ENCODE peak calls at places on chromosome 16, in four cellular contexts. One of them, this sample, is unnamed.

GRCh38 chr16:28935924-28936783 is 4.4 kb downstream of the CD19 start:
- DNase-seq in CD4-positive, alpha-beta T cell: peak
- DNase-seq in left ventricle myocardium inferior: peak
- DNase-seq in prostate gland: peak
- DNase-seq in this sample: peak

GRCh38 chr16:49639739-49640388 is 216.0 kb downstream of the ZNF423 start:
- DNase-seq in CD4-positive, alpha-beta T cell: no peak
- DNase-seq in left ventricle myocardium inferior: peak
- DNase-seq in prostate gland: no peak
- DNase-seq in this sample: peak

GRCh38 chr16:20928774-20929411 is 28.3 kb downstream of the LYRM1 start:
- DNase-seq in CD4-positive, alpha-beta T cell: no peak
- DNase-seq in left ventricle myocardium inferior: no peak
- DNase-seq in prostate gland: no peak
- DNase-seq in this sample: peak

GRCh38 chr16:79632289-79632688 is 31.8 kb upstream of the MAF start:
- DNase-seq in CD4-positive, alpha-beta T cell: no peak
- DNase-seq in left ventricle myocardium inferior: no peak
- DNase-seq in prostate gland: no peak
- DNase-seq in this sample: no peak

GRCh38 chr16:15907863-15908478 is 19.6 kb upstream of the CEP20 start:
- DNase-seq in CD4-positive, alpha-beta T cell: no peak
- DNase-seq in left ventricle myocardium inferior: no peak
- DNase-seq in prostate gland: no peak
- DNase-seq in this sample: no peak

GRCh38 chr16:1183235-1183907 is 30.5 kb downstream of the CACNA1H start:
- DNase-seq in CD4-positive, alpha-beta T cell: no peak
- DNase-seq in left ventricle myocardium inferior: peak
- DNase-seq in prostate gland: no peak
- DNase-seq in this sample: peak

GRCh38 chr16:23682181-23682580 is 3.5 kb downstream of the PLK1 start:
- DNase-seq in CD4-positive, alpha-beta T cell: no peak
- DNase-seq in left ventricle myocardium inferior: no peak
- DNase-seq in prostate gland: no peak
- DNase-seq in this sample: peak

GRCh38 chr16:57000271-57001025 is 11.1 kb downstream of the NLRC5 start:
- DNase-seq in CD4-positive, alpha-beta T cell: no peak
- DNase-seq in left ventricle myocardium inferior: peak
- DNase-seq in prostate gland: no peak
- DNase-seq in this sample: peak

GRCh38 chr16:88649924-88650748 is 717 bp downstream of the CYBA start:
- DNase-seq in CD4-positive, alpha-beta T cell: no peak
- DNase-seq in left ventricle myocardium inferior: peak
- DNase-seq in prostate gland: no peak
- DNase-seq in this sample: no peak

GRCh38 chr16:77434365-77435239 is at the start of gene ADAMTS18:
- DNase-seq in CD4-positive, alpha-beta T cell: no peak
- DNase-seq in left ventricle myocardium inferior: no peak
- DNase-seq in prostate gland: no peak
- DNase-seq in this sample: no peak

GRCh38 chr16:28905229-28905754 is 19.7 kb downstream of the RABEP2 start:
- DNase-seq in CD4-positive, alpha-beta T cell: no peak
- DNase-seq in left ventricle myocardium inferior: no peak
- DNase-seq in prostate gland: no peak
- DNase-seq in this sample: no peak

GRCh38 chr16:57569306-57569946 is 27.0 kb downstream of the ADGRG5 start:
- DNase-seq in CD4-positive, alpha-beta T cell: no peak
- DNase-seq in left ventricle myocardium inferior: no peak
- DNase-seq in prostate gland: no peak
- DNase-seq in this sample: no peak

GRCh38 chr16:66508261-66508913 is 41.5 kb downstream of the TK2 start:
- DNase-seq in CD4-positive, alpha-beta T cell: no peak
- DNase-seq in left ventricle myocardium inferior: no peak
- DNase-seq in prostate gland: peak
- DNase-seq in this sample: peak

GRCh38 chr16:76235426-76235825 is 41.8 kb upstream of the CNTNAP4 start:
- DNase-seq in CD4-positive, alpha-beta T cell: no peak
- DNase-seq in left ventricle myocardium inferior: no peak
- DNase-seq in prostate gland: no peak
- DNase-seq in this sample: no peak

GRCh38 chr16:5557448-5557847 is 459.9 kb upstream of the EEF2KMT start:
- DNase-seq in CD4-positive, alpha-beta T cell: no peak
- DNase-seq in left ventricle myocardium inferior: no peak
- DNase-seq in prostate gland: no peak
- DNase-seq in this sample: no peak

GRCh38 chr16:75379339-75379738 is 54.0 kb downstream of the CFDP1 start:
- DNase-seq in CD4-positive, alpha-beta T cell: no peak
- DNase-seq in left ventricle myocardium inferior: no peak
- DNase-seq in prostate gland: no peak
- DNase-seq in this sample: no peak

GRCh38 chr16:30944352-30944751 is 4.5 kb upstream of the ORAI3 start:
- DNase-seq in CD4-positive, alpha-beta T cell: no peak
- DNase-seq in left ventricle myocardium inferior: no peak
- DNase-seq in prostate gland: no peak
- DNase-seq in this sample: no peak

GRCh38 chr16:12362482-12363458 is 386.2 kb downstream of the SNX29 start:
- DNase-seq in CD4-positive, alpha-beta T cell: no peak
- DNase-seq in left ventricle myocardium inferior: peak
- DNase-seq in prostate gland: no peak
- DNase-seq in this sample: peak

GRCh38 chr16:7086842-7087616 is 245.6 kb upstream of the RBFOX1 start:
- DNase-seq in CD4-positive, alpha-beta T cell: no peak
- DNase-seq in left ventricle myocardium inferior: peak
- DNase-seq in prostate gland: no peak
- DNase-seq in this sample: no peak

GRCh38 chr16:49428808-49429207 is 55.2 kb downstream of the C16orf78 start:
- DNase-seq in CD4-positive, alpha-beta T cell: no peak
- DNase-seq in left ventricle myocardium inferior: no peak
- DNase-seq in prostate gland: no peak
- DNase-seq in this sample: no peak

GRCh38 chr16:64627781-64628180 is 494.1 kb downstream of the CDH11 start:
- DNase-seq in CD4-positive, alpha-beta T cell: no peak
- DNase-seq in left ventricle myocardium inferior: peak
- DNase-seq in prostate gland: no peak
- DNase-seq in this sample: no peak

GRCh38 chr16:85438981-85439639 is 174.0 kb upstream of the GSE1 start:
- DNase-seq in CD4-positive, alpha-beta T cell: no peak
- DNase-seq in left ventricle myocardium inferior: no peak
- DNase-seq in prostate gland: no peak
- DNase-seq in this sample: no peak

GRCh38 chr16:85437161-85438052 is 175.7 kb upstream of the GSE1 start:
- DNase-seq in CD4-positive, alpha-beta T cell: no peak
- DNase-seq in left ventricle myocardium inferior: no peak
- DNase-seq in prostate gland: peak
- DNase-seq in this sample: peak

GRCh38 chr16:85436207-85436606 is 176.9 kb upstream of the GSE1 start:
- DNase-seq in CD4-positive, alpha-beta T cell: no peak
- DNase-seq in left ventricle myocardium inferior: no peak
- DNase-seq in prostate gland: no peak
- DNase-seq in this sample: peak

GRCh38 chr16:85435298-85435697 is 177.8 kb upstream of the GSE1 start:
- DNase-seq in CD4-positive, alpha-beta T cell: no peak
- DNase-seq in left ventricle myocardium inferior: no peak
- DNase-seq in prostate gland: no peak
- DNase-seq in this sample: no peak

DNA sequence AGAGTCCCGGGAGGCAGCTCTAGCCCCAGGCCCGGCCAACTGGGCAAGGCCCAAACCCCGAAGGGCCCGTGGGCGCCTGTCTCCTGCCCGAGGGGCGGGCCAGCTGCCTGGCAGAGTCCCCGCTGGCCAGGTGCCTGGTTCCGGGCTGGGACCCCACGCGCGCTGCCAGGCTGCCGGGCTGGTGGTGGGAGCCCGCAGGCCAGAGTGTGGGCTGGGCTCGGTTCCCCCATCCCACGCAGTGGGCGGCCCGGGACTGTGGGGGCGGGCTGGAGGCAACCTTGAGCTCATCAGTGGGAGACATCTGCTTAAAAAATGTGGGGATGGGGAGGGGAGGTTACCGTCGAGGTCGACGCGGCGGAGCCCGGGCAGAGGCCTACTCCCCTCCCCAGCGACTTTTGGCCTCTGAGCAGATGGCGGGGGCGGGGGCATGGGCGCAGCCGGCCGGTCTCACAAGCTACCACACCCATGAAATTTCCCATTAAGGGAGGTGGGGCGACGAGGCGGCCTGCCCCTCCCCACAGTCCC is 176.4 kb upstream of the GSE1 start:
- DNase-seq in CD4-positive, alpha-beta T cell: no peak
- DNase-seq in left ventricle myocardium inferior: no peak
- DNase-seq in prostate gland: peak
- DNase-seq in this sample: peak
- TF ChIP-seq CTCF in CD4-positive, alpha-beta T cell: no peak
- TF ChIP-seq CTCF in left ventricle myocardium inferior: no peak
- TF ChIP-seq CTCF in prostate gland: no peak
- TF ChIP-seq CTCF in this sample: no peak

GRCh38 chr16:3129137-3130131 is 5.4 kb upstream of the ZNF213 start:
- DNase-seq in CD4-positive, alpha-beta T cell: peak
- DNase-seq in left ventricle myocardium inferior: peak
- DNase-seq in prostate gland: peak
- DNase-seq in this sample: peak

GRCh38 chr16:3127745-3128144 is 7.1 kb upstream of the ZNF213 start:
- DNase-seq in CD4-positive, alpha-beta T cell: no peak
- DNase-seq in left ventricle myocardium inferior: no peak
- DNase-seq in prostate gland: no peak
- DNase-seq in this sample: no peak

GRCh38 chr16:3134338-3135119 is at the start of gene ZNF213:
- DNase-seq in CD4-positive, alpha-beta T cell: peak
- DNase-seq in left ventricle myocardium inferior: peak
- DNase-seq in prostate gland: peak
- DNase-seq in this sample: peak

GRCh38 chr16:3135120-3135715 is 389 bp downstream of the ZNF213 start:
- DNase-seq in CD4-positive, alpha-beta T cell: no peak
- DNase-seq in left ventricle myocardium inferior: no peak
- DNase-seq in prostate gland: no peak
- DNase-seq in this sample: peak

DNA sequence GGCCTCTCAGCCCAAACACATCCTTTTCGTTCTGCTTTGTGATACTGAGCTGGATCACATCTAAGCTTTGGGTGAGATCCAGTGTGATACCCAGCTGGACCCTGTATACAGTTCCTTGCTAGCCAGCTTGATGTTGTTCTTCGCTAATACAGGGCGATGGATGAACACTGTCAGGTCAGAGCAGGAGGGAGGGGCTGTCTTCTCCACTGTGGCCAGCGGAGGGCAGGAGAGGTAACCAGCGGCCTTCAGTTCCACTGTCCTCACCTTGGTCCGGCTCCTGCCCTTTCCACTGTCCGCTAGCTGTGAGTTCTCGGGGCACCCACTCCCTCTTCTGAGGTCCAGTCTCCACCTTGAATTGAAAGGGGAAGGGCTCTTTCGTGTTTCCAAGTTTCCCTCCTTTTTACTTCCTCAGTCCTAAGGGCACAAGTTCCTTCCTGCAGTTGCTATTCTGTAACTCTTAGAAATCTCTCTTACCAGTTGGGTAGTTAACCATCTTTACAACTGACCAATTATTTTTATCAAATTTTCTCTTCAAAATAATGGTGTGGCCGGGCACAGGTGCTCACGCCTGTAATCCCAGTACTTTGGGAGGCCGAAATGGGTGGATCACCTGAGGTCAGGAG is 3.0 kb upstream of the ZNF213 start:
- DNase-seq in CD4-positive, alpha-beta T cell: peak
- DNase-seq in left ventricle myocardium inferior: no peak
- DNase-seq in prostate gland: no peak
- DNase-seq in this sample: peak
- TF ChIP-seq CTCF in CD4-positive, alpha-beta T cell: peak
- TF ChIP-seq CTCF in left ventricle myocardium inferior: peak
- TF ChIP-seq CTCF in prostate gland: no peak
- TF ChIP-seq CTCF in this sample: peak

GRCh38 chr16:70790815-70791214 is 10.1 kb downstream of the VAC14 start:
- DNase-seq in CD4-positive, alpha-beta T cell: no peak
- DNase-seq in left ventricle myocardium inferior: no peak
- DNase-seq in prostate gland: no peak
- DNase-seq in this sample: no peak
- TF ChIP-seq CTCF in CD4-positive, alpha-beta T cell: no peak
- TF ChIP-seq CTCF in left ventricle myocardium inferior: no peak
- TF ChIP-seq CTCF in prostate gland: no peak
- TF ChIP-seq CTCF in this sample: no peak

GRCh38 chr16:22122239-22122638 is 29.9 kb downstream of the VWA3A start:
- DNase-seq in CD4-positive, alpha-beta T cell: no peak
- DNase-seq in left ventricle myocardium inferior: no peak
- DNase-seq in prostate gland: no peak
- DNase-seq in this sample: no peak

GRCh38 chr16:22124583-22125284 is 32.4 kb downstream of the VWA3A start:
- DNase-seq in CD4-positive, alpha-beta T cell: no peak
- DNase-seq in left ventricle myocardium inferior: no peak
- DNase-seq in prostate gland: no peak
- DNase-seq in this sample: no peak

GRCh38 chr16:22120440-22120839 is 28.1 kb downstream of the VWA3A start:
- DNase-seq in CD4-positive, alpha-beta T cell: no peak
- DNase-seq in left ventricle myocardium inferior: no peak
- DNase-seq in prostate gland: no peak
- DNase-seq in this sample: no peak

GRCh38 chr16:22123759-22124490 is 31.6 kb downstream of the VWA3A start:
- DNase-seq in CD4-positive, alpha-beta T cell: no peak
- DNase-seq in left ventricle myocardium inferior: no peak
- DNase-seq in prostate gland: no peak
- DNase-seq in this sample: no peak

GRCh38 chr16:22123146-22123545 is 30.8 kb downstream of the VWA3A start:
- DNase-seq in CD4-positive, alpha-beta T cell: no peak
- DNase-seq in left ventricle myocardium inferior: no peak
- DNase-seq in prostate gland: no peak
- DNase-seq in this sample: no peak
- TF ChIP-seq CTCF in CD4-positive, alpha-beta T cell: no peak
- TF ChIP-seq CTCF in left ventricle myocardium inferior: no peak
- TF ChIP-seq CTCF in prostate gland: no peak
- TF ChIP-seq CTCF in this sample: no peak

GRCh38 chr16:89693289-89693731 is 6.8 kb downstream of the CDK10 start:
- DNase-seq in CD4-positive, alpha-beta T cell: no peak
- DNase-seq in left ventricle myocardium inferior: no peak
- DNase-seq in prostate gland: no peak
- DNase-seq in this sample: no peak
- TF ChIP-seq CTCF in CD4-positive, alpha-beta T cell: no peak
- TF ChIP-seq CTCF in left ventricle myocardium inferior: no peak
- TF ChIP-seq CTCF in prostate gland: no peak
- TF ChIP-seq CTCF in this sample: no peak

DNA sequence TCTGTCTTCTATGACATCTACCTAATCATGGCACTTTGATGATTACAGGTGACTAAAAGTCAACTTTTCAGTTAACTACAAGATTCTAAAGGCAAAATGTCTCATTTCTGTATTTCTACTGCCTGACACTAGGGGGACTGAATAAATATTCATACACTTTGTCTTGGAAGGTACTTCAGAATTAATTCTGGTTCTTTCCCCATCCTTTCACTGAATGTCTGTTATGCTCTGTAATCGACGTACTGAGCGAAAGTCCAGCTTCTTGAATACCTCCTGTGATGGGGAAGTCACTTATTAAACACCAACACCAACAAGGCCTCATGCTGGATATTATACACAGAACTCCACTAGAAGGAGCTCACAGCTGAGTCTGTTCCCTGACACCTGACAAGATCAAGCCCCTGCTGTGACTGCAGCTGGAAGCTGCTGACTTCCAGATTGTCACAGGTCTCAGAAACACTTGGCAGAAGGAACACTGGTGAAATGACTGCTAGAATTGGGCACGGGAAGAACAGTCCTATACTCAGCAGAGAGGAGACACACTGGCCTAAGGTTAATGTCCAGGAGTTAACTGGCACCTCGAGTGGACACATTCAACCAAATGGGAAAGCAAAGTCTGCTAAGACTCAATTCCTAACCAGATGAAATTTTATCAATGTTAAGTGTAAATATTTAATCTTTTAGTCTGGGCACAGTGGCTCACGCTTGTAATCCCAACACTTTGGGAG is 31.9 kb downstream of the CMC2 start:
- DNase-seq in CD4-positive, alpha-beta T cell: no peak
- DNase-seq in left ventricle myocardium inferior: no peak
- DNase-seq in prostate gland: no peak
- DNase-seq in this sample: peak
- TF ChIP-seq CTCF in CD4-positive, alpha-beta T cell: no peak
- TF ChIP-seq CTCF in left ventricle myocardium inferior: no peak
- TF ChIP-seq CTCF in prostate gland: no peak
- TF ChIP-seq CTCF in this sample: peak